ENCODE peak calls at places on chromosomes 16 and 17, in six cellular contexts. One of them, this sample, is unnamed.
A peak's percentile ranks its signal among the peaks of the same experiment; 100 is the strongest.

GRCh38 chr17:39000021-39000601 is 32.9 kb upstream of the FBXO47 start:
- DNase-seq in skeletal muscle cell: no peak
- DNase-seq in GM04504: no peak
- DNase-seq in left cardiac atrium: no peak
- DNase-seq in ACHN: no peak
- DNase-seq in posterior vena cava: no peak
- DNase-seq in this sample: no peak

GRCh38 chr17:6066183-6066948 is 3.8 kb upstream of the WSCD1 start:
- DNase-seq in skeletal muscle cell: no peak
- DNase-seq in GM04504: no peak
- DNase-seq in left cardiac atrium: no peak
- DNase-seq in ACHN: no peak
- DNase-seq in posterior vena cava: no peak
- DNase-seq in this sample: no peak

GRCh38 chr16:49706620-49707355 is 149.1 kb downstream of the ZNF423 start:
- DNase-seq in skeletal muscle cell: no peak
- DNase-seq in GM04504: no peak
- DNase-seq in left cardiac atrium: no peak
- DNase-seq in ACHN: no peak
- DNase-seq in posterior vena cava: peak; percentile 66
- DNase-seq in this sample: no peak

GRCh38 chr17:49891694-49892389 is 44.0 kb upstream of the TAC4 start:
- DNase-seq in skeletal muscle cell: no peak
- DNase-seq in GM04504: no peak
- DNase-seq in left cardiac atrium: no peak
- DNase-seq in ACHN: no peak
- DNase-seq in posterior vena cava: no peak
- DNase-seq in this sample: no peak

GRCh38 chr17:66272699-66273390 is 29.6 kb upstream of the PRKCA start:
- DNase-seq in skeletal muscle cell: peak; percentile 56
- DNase-seq in GM04504: peak; percentile 70
- DNase-seq in left cardiac atrium: no peak
- DNase-seq in ACHN: peak; percentile 85
- DNase-seq in posterior vena cava: no peak
- DNase-seq in this sample: no peak

GRCh38 chr17:14604920-14605599 is 304.2 kb downstream of the HS3ST3B1 start:
- DNase-seq in skeletal muscle cell: no peak
- DNase-seq in GM04504: no peak
- DNase-seq in left cardiac atrium: peak; percentile 38
- DNase-seq in ACHN: no peak
- DNase-seq in posterior vena cava: peak; percentile 82
- DNase-seq in this sample: no peak

GRCh38 chr17:55285340-55286301 is 20.9 kb downstream of the HLF start:
- DNase-seq in skeletal muscle cell: peak; percentile 78
- DNase-seq in GM04504: no peak
- DNase-seq in left cardiac atrium: peak; percentile 95
- DNase-seq in ACHN: no peak
- DNase-seq in posterior vena cava: peak; percentile 95
- DNase-seq in this sample: peak; percentile 86

GRCh38 chr16:886802-887731 is 83.7 kb downstream of the LMF1 start:
- DNase-seq in skeletal muscle cell: no peak
- DNase-seq in GM04504: no peak
- DNase-seq in left cardiac atrium: peak; percentile 16
- DNase-seq in ACHN: no peak
- DNase-seq in posterior vena cava: peak; percentile 66
- DNase-seq in this sample: no peak

GRCh38 chr17:76737676-76738467 is at the start of gene MFSD11:
- DNase-seq in skeletal muscle cell: peak; percentile 90
- DNase-seq in GM04504: peak; percentile 88
- DNase-seq in left cardiac atrium: peak; percentile 93
- DNase-seq in ACHN: peak; percentile 93
- DNase-seq in posterior vena cava: peak; percentile 97
- DNase-seq in this sample: peak; percentile 96

GRCh38 chr17:46800573-46800972 is 17.9 kb downstream of the WNT3 start:
- DNase-seq in skeletal muscle cell: no peak
- DNase-seq in GM04504: no peak
- DNase-seq in left cardiac atrium: no peak
- DNase-seq in ACHN: no peak
- DNase-seq in posterior vena cava: no peak
- DNase-seq in this sample: no peak

GRCh38 chr16:11238272-11239202 is 17.5 kb downstream of the SOCS1 start:
- DNase-seq in skeletal muscle cell: no peak
- DNase-seq in GM04504: no peak
- DNase-seq in left cardiac atrium: no peak
- DNase-seq in ACHN: no peak
- DNase-seq in posterior vena cava: no peak
- DNase-seq in this sample: no peak

GRCh38 chr17:76736349-76737081 is 616 bp downstream of the SRSF2 start:
- DNase-seq in skeletal muscle cell: no peak
- DNase-seq in GM04504: no peak
- DNase-seq in left cardiac atrium: peak; percentile 82
- DNase-seq in ACHN: peak; percentile 66
- DNase-seq in posterior vena cava: peak; percentile 95
- DNase-seq in this sample: peak; percentile 91

GRCh38 chr17:15957206-15957605 is 12.3 kb downstream of the ADORA2B start:
- DNase-seq in skeletal muscle cell: no peak
- DNase-seq in GM04504: no peak
- DNase-seq in left cardiac atrium: no peak
- DNase-seq in ACHN: no peak
- DNase-seq in posterior vena cava: no peak
- DNase-seq in this sample: no peak

GRCh38 chr17:880871-881269 is 98.7 kb downstream of the NXN start:
- DNase-seq in skeletal muscle cell: no peak
- DNase-seq in GM04504: no peak
- DNase-seq in left cardiac atrium: no peak
- DNase-seq in ACHN: no peak
- DNase-seq in posterior vena cava: no peak
- DNase-seq in this sample: no peak

GRCh38 chr16:68272501-68273209 is 8.3 kb downstream of the SLC7A6 start:
- DNase-seq in skeletal muscle cell: no peak
- DNase-seq in GM04504: no peak
- DNase-seq in left cardiac atrium: no peak
- DNase-seq in ACHN: no peak
- DNase-seq in posterior vena cava: no peak
- DNase-seq in this sample: no peak

GRCh38 chr16:67801889-67802288 is 4.5 kb downstream of the RANBP10 start:
- DNase-seq in skeletal muscle cell: no peak
- DNase-seq in GM04504: no peak
- DNase-seq in left cardiac atrium: no peak
- DNase-seq in ACHN: no peak
- DNase-seq in posterior vena cava: no peak
- DNase-seq in this sample: no peak

GRCh38 chr16:11612110-11612981 is 25.6 kb upstream of the LITAF start:
- DNase-seq in skeletal muscle cell: no peak
- DNase-seq in GM04504: no peak
- DNase-seq in left cardiac atrium: no peak
- DNase-seq in ACHN: no peak
- DNase-seq in posterior vena cava: peak; percentile 81
- DNase-seq in this sample: peak; percentile 90

GRCh38 chr16:1871974-1872635 is at the start of gene MEIOB:
- DNase-seq in skeletal muscle cell: no peak
- DNase-seq in GM04504: no peak
- DNase-seq in left cardiac atrium: peak; percentile 34
- DNase-seq in ACHN: peak; percentile 60
- DNase-seq in posterior vena cava: no peak
- DNase-seq in this sample: peak; percentile 70

GRCh38 chr17:77375917-77376651 is 235.3 kb downstream of the SEC14L1 start:
- DNase-seq in skeletal muscle cell: peak; percentile 89
- DNase-seq in GM04504: no peak
- DNase-seq in left cardiac atrium: no peak
- DNase-seq in ACHN: no peak
- DNase-seq in posterior vena cava: no peak
- DNase-seq in this sample: no peak

GRCh38 chr16:4624827-4625616 is 396 bp downstream of the MGRN1 start:
- DNase-seq in skeletal muscle cell: peak; percentile 36
- DNase-seq in GM04504: no peak
- DNase-seq in left cardiac atrium: peak; percentile 77
- DNase-seq in ACHN: peak; percentile 74
- DNase-seq in posterior vena cava: peak; percentile 94
- DNase-seq in this sample: peak; percentile 89

GRCh38 chr17:80959330-80960036 is 32.2 kb upstream of the CHMP6 start:
- DNase-seq in skeletal muscle cell: no peak
- DNase-seq in GM04504: peak; percentile 73
- DNase-seq in left cardiac atrium: peak; percentile 91
- DNase-seq in ACHN: no peak
- DNase-seq in posterior vena cava: peak; percentile 96
- DNase-seq in this sample: no peak

GRCh38 chr16:57361384-57361783 is 2.8 kb downstream of the CCL22 start:
- DNase-seq in skeletal muscle cell: no peak
- DNase-seq in GM04504: no peak
- DNase-seq in left cardiac atrium: no peak
- DNase-seq in ACHN: no peak
- DNase-seq in posterior vena cava: peak; percentile 17
- DNase-seq in this sample: no peak

GRCh38 chr16:72860726-72861562 is 187.0 kb downstream of the ZFHX3 start:
- DNase-seq in skeletal muscle cell: no peak
- DNase-seq in GM04504: no peak
- DNase-seq in left cardiac atrium: no peak
- DNase-seq in ACHN: no peak
- DNase-seq in posterior vena cava: no peak
- DNase-seq in this sample: peak; percentile 41

GRCh38 chr16:9374076-9374475 is 282.6 kb downstream of the HAPSTR1 start:
- DNase-seq in skeletal muscle cell: no peak
- DNase-seq in GM04504: no peak
- DNase-seq in left cardiac atrium: no peak
- DNase-seq in ACHN: no peak
- DNase-seq in posterior vena cava: no peak
- DNase-seq in this sample: no peak

GRCh38 chr16:85733839-85734170 is 17.1 kb downstream of the C16orf74 start:
- DNase-seq in skeletal muscle cell: peak; percentile 16
- DNase-seq in GM04504: no peak
- DNase-seq in left cardiac atrium: no peak
- DNase-seq in ACHN: no peak
- DNase-seq in posterior vena cava: no peak
- DNase-seq in this sample: no peak

GRCh38 chr17:1347681-1348318 is 52.2 kb downstream of the YWHAE start:
- DNase-seq in skeletal muscle cell: no peak
- DNase-seq in GM04504: no peak
- DNase-seq in left cardiac atrium: peak; percentile 45
- DNase-seq in ACHN: no peak
- DNase-seq in posterior vena cava: no peak
- DNase-seq in this sample: peak; percentile 37

GRCh38 chr17:40399185-40399584 is 18.5 kb downstream of the TOP2A start:
- DNase-seq in skeletal muscle cell: peak; percentile 9
- DNase-seq in GM04504: peak; percentile 32
- DNase-seq in left cardiac atrium: no peak
- DNase-seq in ACHN: peak; percentile 78
- DNase-seq in posterior vena cava: no peak
- DNase-seq in this sample: no peak

GRCh38 chr17:81044764-81045589 is 10.0 kb downstream of the BAIAP2 start:
- DNase-seq in skeletal muscle cell: no peak
- DNase-seq in GM04504: no peak
- DNase-seq in left cardiac atrium: peak; percentile 94
- DNase-seq in ACHN: peak; percentile 95
- DNase-seq in posterior vena cava: peak; percentile 94
- DNase-seq in this sample: peak; percentile 87

GRCh38 chr16:12089492-12090161 is 113.1 kb downstream of the SNX29 start:
- DNase-seq in skeletal muscle cell: peak; percentile 47
- DNase-seq in GM04504: no peak
- DNase-seq in left cardiac atrium: peak; percentile 39
- DNase-seq in ACHN: no peak
- DNase-seq in posterior vena cava: peak; percentile 84
- DNase-seq in this sample: peak; percentile 78

GRCh38 chr17:78879679-78880186 is 23.3 kb downstream of the CEP295NL start:
- DNase-seq in skeletal muscle cell: peak; percentile 93
- DNase-seq in GM04504: peak; percentile 80
- DNase-seq in left cardiac atrium: peak; percentile 85
- DNase-seq in ACHN: no peak
- DNase-seq in posterior vena cava: peak; percentile 95
- DNase-seq in this sample: peak; percentile 76

GRCh38 chr17:38747385-38748328 is 479 bp downstream of the PCGF2 start:
- DNase-seq in skeletal muscle cell: no peak
- DNase-seq in GM04504: no peak
- DNase-seq in left cardiac atrium: peak; percentile 74
- DNase-seq in ACHN: peak; percentile 48
- DNase-seq in posterior vena cava: no peak
- DNase-seq in this sample: peak; percentile 82

GRCh38 chr16:89531821-89532526 is 23.8 kb downstream of the SPG7 start:
- DNase-seq in skeletal muscle cell: no peak
- DNase-seq in GM04504: no peak
- DNase-seq in left cardiac atrium: no peak
- DNase-seq in ACHN: no peak
- DNase-seq in posterior vena cava: no peak
- DNase-seq in this sample: no peak

GRCh38 chr17:19948100-19948943 is 29.3 kb downstream of the AKAP10 start:
- DNase-seq in skeletal muscle cell: no peak
- DNase-seq in GM04504: no peak
- DNase-seq in left cardiac atrium: no peak
- DNase-seq in ACHN: no peak
- DNase-seq in posterior vena cava: no peak
- DNase-seq in this sample: no peak

GRCh38 chr16:10827691-10828341 is 9.2 kb upstream of the TVP23A start:
- DNase-seq in skeletal muscle cell: peak; percentile 68
- DNase-seq in GM04504: peak; percentile 82
- DNase-seq in left cardiac atrium: peak; percentile 86
- DNase-seq in ACHN: peak; percentile 76
- DNase-seq in posterior vena cava: peak; percentile 95
- DNase-seq in this sample: peak; percentile 81

GRCh38 chr17:49230636-49231562 is at the start of gene PHOSPHO1:
- DNase-seq in skeletal muscle cell: peak; percentile 30
- DNase-seq in GM04504: no peak
- DNase-seq in left cardiac atrium: peak; percentile 91
- DNase-seq in ACHN: peak; percentile 85
- DNase-seq in posterior vena cava: peak; percentile 95
- DNase-seq in this sample: peak; percentile 91

GRCh38 chr17:75758131-75758905 is 6.7 kb downstream of the GALK1 start:
- DNase-seq in skeletal muscle cell: no peak
- DNase-seq in GM04504: no peak
- DNase-seq in left cardiac atrium: no peak
- DNase-seq in ACHN: no peak
- DNase-seq in posterior vena cava: peak; percentile 73
- DNase-seq in this sample: no peak

GRCh38 chr16:73122604-73123386 is 74.9 kb upstream of the ZFHX3 start:
- DNase-seq in skeletal muscle cell: no peak
- DNase-seq in GM04504: no peak
- DNase-seq in left cardiac atrium: peak; percentile 58
- DNase-seq in ACHN: no peak
- DNase-seq in posterior vena cava: no peak
- DNase-seq in this sample: no peak

GRCh38 chr16:17305694-17306093 is 165.1 kb downstream of the XYLT1 start:
- DNase-seq in skeletal muscle cell: no peak
- DNase-seq in GM04504: no peak
- DNase-seq in left cardiac atrium: no peak
- DNase-seq in ACHN: no peak
- DNase-seq in posterior vena cava: no peak
- DNase-seq in this sample: no peak

GRCh38 chr17:43018008-43018853 is 4.0 kb downstream of the VAT1 start:
- DNase-seq in skeletal muscle cell: no peak
- DNase-seq in GM04504: no peak
- DNase-seq in left cardiac atrium: no peak
- DNase-seq in ACHN: no peak
- DNase-seq in posterior vena cava: no peak
- DNase-seq in this sample: no peak